ENCODE peak calls at places on chromosomes 11 and 22, in five cellular contexts. G is foreskin fibroblast, W is RWPE1, N is heart left ventricle, A is AG04450. I is an unnamed sample.

GRCh38 chr11:3128356-3129180 is 36.5 kb downstream of the OSBPL5 start:
- DNase-seq in N (peak; percentile 59), W (no peak), A (no peak), G (no peak), I (no peak)

GRCh38 chr11:74322667-74323066 is 11.2 kb upstream of the P4HA3 start:
- DNase-seq in G (no peak), W (no peak), A (no peak), N (peak; percentile 78), I (no peak)

GRCh38 chr11:62130498-62131464 is 7.0 kb downstream of the INCENP start:
- DNase-seq in N (no peak), W (no peak), A (no peak), G (no peak), I (no peak)

GRCh38 chr11:90908074-90908473 is 685.2 kb upstream of the CHORDC1 start:
- DNase-seq in W (no peak), N (no peak), G (no peak), A (no peak), I (peak; percentile 10)

GRCh38 chr11:76637491-76638266 is 32.9 kb downstream of the LRRC32 start:
- DNase-seq in G (no peak), A (no peak), N (peak; percentile 87), W (no peak), I (no peak)

GRCh38 chr11:100686476-100686875 is 612 bp upstream of the ARHGAP42 start:
- DNase-seq in W (no peak), N (no peak), G (no peak), A (no peak), I (no peak)

GRCh38 chr11:107961480-107961879 is 33.2 kb downstream of the RAB39A start:
- DNase-seq in N (no peak), W (no peak), A (no peak), G (no peak), I (no peak)

GRCh38 chr11:111177037-111177988 is 68.2 kb upstream of the POU2AF2 start:
- DNase-seq in N (no peak), G (no peak), A (no peak), W (no peak), I (no peak)

GRCh38 chr11:70135142-70136132 is 57.3 kb downstream of the ANO1 start:
- DNase-seq in N (no peak), A (no peak), G (no peak), W (no peak), I (no peak)

GRCh38 chr11:22512457-22512856 is 113.2 kb downstream of the FANCF start:
- DNase-seq in A (no peak), G (no peak), W (no peak), N (no peak), I (no peak)

GRCh38 chr11:11171285-11171684 is 181.8 kb downstream of the CSNK2A3 start:
- DNase-seq in G (no peak), A (no peak), W (no peak), N (no peak), I (no peak)

GRCh38 chr11:69501121-69501489 is 19.6 kb downstream of the LINC01488 start:
- DNase-seq in N (no peak), A (no peak), W (no peak), G (no peak), I (no peak)

GRCh38 chr11:64760759-64761417 is 1.1 kb upstream of the PYGM start:
- DNase-seq in N (no peak), W (no peak), G (no peak), A (no peak), I (no peak)

GRCh38 chr11:132866783-132867545 is 665.3 kb downstream of the OPCML start:
- DNase-seq in N (no peak), A (no peak), G (no peak), W (peak; percentile 18), I (peak; percentile 91)

GRCh38 chr11:115672999-115673411 is 168.8 kb upstream of the CADM1 start:
- DNase-seq in W (no peak), A (peak; percentile 34), N (no peak), G (peak; percentile 3), I (no peak)

GRCh38 chr22:32044913-32045312 is 1.9 kb downstream of the SLC5A1 start:
- DNase-seq in G (no peak), A (no peak), N (no peak), W (no peak), I (no peak)

GRCh38 chr11:70899616-70900015 is 352.8 kb downstream of the SHANK2 start:
- DNase-seq in N (no peak), A (no peak), G (no peak), W (no peak), I (no peak)

GRCh38 chr11:42239102-42239501 is 779.6 kb upstream of the LRRC4C start:
- DNase-seq in A (no peak), N (no peak), G (no peak), W (peak; percentile 19), I (peak; percentile 0)

GRCh38 chr11:17439316-17439782 is 37.3 kb downstream of the ABCC8 start:
- DNase-seq in G (no peak), A (no peak), W (no peak), N (no peak), I (no peak)

GRCh38 chr11:16604784-16605439 is 133.5 kb upstream of the C11orf58 start:
- DNase-seq in G (no peak), W (no peak), A (no peak), N (peak; percentile 78), I (peak; percentile 51)

GRCh38 chr11:86760577-86760976 is 39.8 kb upstream of the PRSS23 start:
- DNase-seq in N (no peak), W (no peak), G (no peak), A (no peak), I (no peak)

GRCh38 chr22:46833228-46833627 is 70.8 kb downstream of the TBC1D22A start:
- DNase-seq in A (no peak), N (no peak), W (no peak), G (no peak), I (peak; percentile 64)

GRCh38 chr22:38610234-38610633 is 40.3 kb upstream of the DMC1 start:
- DNase-seq in A (no peak), N (no peak), W (no peak), G (no peak), I (no peak)

GRCh38 chr11:128098840-128099239 is 488.5 kb downstream of the ETS1 start:
- DNase-seq in G (no peak), A (no peak), W (no peak), N (no peak), I (no peak)
- TF ChIP-seq CTCF in G (no peak), A (no peak), W (no peak), N (no peak), I (no peak)

DNA sequence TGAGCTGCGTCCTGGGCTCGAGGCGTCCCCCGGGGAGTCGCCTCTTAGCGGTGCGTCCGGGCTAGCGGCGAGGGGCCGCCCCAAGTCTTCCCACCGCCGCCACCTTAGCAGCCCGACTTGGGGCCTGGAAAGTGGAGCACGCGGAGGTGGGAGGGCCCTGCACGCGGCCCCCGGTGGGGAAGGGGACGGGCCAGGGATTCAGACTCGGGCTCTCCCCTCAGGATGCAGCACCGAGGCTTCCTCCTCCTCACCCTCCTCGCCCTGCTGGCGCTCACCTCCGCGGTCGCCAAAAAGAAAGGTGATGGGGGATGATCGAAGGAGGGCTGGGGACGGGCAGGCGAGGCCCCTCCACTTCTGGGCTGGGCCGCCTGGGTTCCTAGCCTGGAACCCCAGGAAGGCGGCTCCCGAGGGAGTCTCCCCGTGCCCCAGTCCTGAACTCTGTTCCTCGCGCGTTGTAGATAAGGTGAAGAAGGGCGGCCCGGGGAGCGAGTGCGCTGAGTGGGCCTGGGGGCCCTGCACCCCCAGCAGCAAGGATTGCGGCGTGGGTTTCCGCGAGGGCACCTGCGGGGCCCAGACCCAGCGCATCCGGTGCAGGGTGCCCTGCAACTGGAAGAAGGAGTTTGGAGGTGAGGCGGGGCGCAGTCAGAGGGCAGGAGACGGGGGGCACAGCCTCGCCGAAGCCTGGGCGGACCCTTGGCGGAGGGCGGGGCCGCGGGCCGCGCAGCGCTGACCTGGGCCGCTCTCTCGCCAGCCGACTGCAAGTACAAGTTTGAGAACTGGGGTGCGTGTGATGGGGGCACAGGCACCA is 571 bp downstream of the MDK start:
- DNase-seq in N (no peak), G (no peak), W (no peak), A (no peak), I (no peak)
- TF ChIP-seq CTCF in N (no peak), G (no peak), W (no peak), A (no peak), I (no peak)

GRCh38 chr22:24141586-24141985 is 39.7 kb upstream of the SUSD2 start:
- DNase-seq in W (peak; percentile 38), G (peak; percentile 66), N (no peak), A (no peak), I (peak; percentile 83)

GRCh38 chr22:24138649-24139420 is 42.5 kb upstream of the SUSD2 start:
- DNase-seq in W (no peak), N (no peak), G (no peak), A (no peak), I (no peak)

GRCh38 chr22:24142241-24142640 is 39.0 kb upstream of the SUSD2 start:
- DNase-seq in G (no peak), A (no peak), N (no peak), W (no peak), I (peak; percentile 64)

GRCh38 chr22:24142831-24143230 is 38.5 kb upstream of the SUSD2 start:
- DNase-seq in N (no peak), G (no peak), W (no peak), A (no peak), I (no peak)

DNA sequence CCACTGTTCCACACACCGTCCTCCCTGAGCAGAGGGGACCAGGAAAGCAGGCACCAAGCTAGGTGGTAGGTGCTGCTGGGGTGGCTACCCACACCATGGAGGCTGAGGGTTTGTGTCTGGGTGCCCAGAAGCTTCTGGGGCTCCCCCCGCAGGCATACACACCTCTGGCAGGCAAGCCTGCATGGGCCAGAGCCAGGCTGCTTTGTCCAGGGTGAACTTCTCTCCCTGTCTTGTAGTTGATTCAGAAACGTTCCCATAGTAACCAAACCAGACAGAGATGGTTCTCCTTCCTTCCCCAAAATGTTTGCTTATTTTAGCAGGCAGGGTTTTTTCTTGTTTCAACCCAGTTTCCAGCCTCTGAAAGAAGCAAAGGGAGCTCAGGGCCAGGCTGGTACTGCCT is 40.9 kb upstream of the SUSD2 start:
- DNase-seq in G (no peak), A (no peak), N (no peak), W (no peak), I (no peak)
- TF ChIP-seq CTCF in G (no peak), A (no peak), N (no peak), W (no peak), I (no peak)

DNA sequence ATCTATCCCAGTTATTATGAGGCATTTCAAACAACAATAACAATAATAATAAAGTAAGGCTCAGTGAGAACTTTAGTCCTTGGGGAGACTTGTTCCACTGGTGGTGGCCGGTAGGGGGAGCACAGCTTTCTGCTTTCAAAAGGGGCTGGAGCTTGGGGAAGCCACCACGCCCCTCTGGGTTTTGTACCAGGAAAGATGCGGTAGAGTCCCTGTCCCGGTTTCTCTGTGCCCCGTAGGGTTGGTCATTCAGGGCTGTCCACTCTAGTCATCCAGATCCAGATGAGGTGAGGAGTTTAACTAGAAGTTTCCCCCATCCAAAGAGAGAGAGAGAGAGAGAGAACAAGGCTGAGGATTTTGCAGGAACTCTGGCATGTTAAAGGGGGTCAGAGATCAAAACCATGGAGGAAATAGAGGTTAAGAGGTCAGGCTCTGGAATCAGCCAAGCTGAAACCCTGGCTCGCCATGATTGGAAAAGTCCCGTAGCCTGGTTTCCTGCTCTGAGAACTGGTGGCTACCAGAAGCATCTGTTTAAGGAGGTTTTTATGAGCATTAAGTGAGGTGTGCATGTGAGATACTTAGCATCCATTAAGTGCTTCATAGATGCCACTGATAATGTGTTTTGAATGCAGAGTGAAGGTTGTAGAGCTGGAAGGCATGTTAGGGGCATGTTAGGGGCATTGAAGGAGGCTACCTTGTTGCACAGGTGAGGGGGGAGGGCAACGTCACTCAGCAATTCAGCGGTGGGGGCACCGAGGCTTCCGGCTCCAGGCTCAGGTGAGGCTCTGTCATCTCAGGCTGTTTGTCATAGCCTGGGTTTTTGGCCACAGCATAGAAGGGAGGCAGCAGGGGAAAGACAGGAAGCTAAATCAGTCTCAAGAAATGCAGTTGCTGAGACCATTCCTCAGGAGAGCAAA is 298.7 kb downstream of the NTM start:
- DNase-seq in G (no peak), A (no peak), N (no peak), W (peak; percentile 46), I (peak; percentile 35)
- TF ChIP-seq CTCF in G (peak; percentile 77), A (peak; percentile 66), N (peak; percentile 36), W (peak; percentile 45), I (peak; percentile 50)